ENCODE peak calls at places on chromosomes 2 and 18, in ten cellular contexts. I is SJSA1; O is GM06990; V is HL-60; G is ovary; W is adipocyte; E is adrenal gland; U is CD8-positive, alpha-beta T cell; P is heart right ventricle; Z is endodermal cell. Y is an unnamed sample.
A peak's percentile ranks its signal among the peaks of the same experiment; 100 is the strongest.

GRCh38 chr2:174059178-174059874 is 94.2 kb upstream of the SP3 start:
- DNase-seq in I (peak; percentile 67), O (no peak), V (peak; percentile 84), G (no peak), W (peak; percentile 48), E (no peak), U (no peak), P (no peak), Z (no peak), Y (no peak)

GRCh38 chr2:71938659-71939587 is 208.7 kb downstream of the CYP26B1 start:
- DNase-seq in I (peak; percentile 28), O (no peak), V (no peak), G (no peak), W (no peak), E (peak; percentile 7), U (no peak), P (no peak), Z (peak; percentile 29), Y (no peak)

GRCh38 chr2:96251721-96252292 is 14.0 kb downstream of the TMEM127 start:
- DNase-seq in I (peak; percentile 92), O (no peak), V (no peak), G (peak; percentile 40), W (peak; percentile 84), E (peak; percentile 97), U (no peak), P (peak; percentile 65), Z (peak; percentile 75), Y (peak; percentile 89)

GRCh38 chr18:58135170-58135569 is 91.1 kb downstream of the NEDD4L start:
- DNase-seq in I (no peak), O (no peak), V (no peak), G (no peak), W (peak; percentile 78), E (no peak), U (no peak), P (no peak), Z (no peak), Y (no peak)

GRCh38 chr2:220001693-220002260 is 374.3 kb downstream of the SLC4A3 start:
- DNase-seq in I (no peak), O (no peak), V (no peak), G (no peak), W (peak; percentile 72), E (no peak), U (no peak), P (no peak), Z (no peak), Y (no peak)

GRCh38 chr18:59810183-59810582 is 89.6 kb upstream of the PMAIP1 start:
- DNase-seq in I (no peak), O (no peak), V (no peak), G (no peak), W (no peak), E (no peak), U (no peak), P (no peak), Z (no peak), Y (no peak)

GRCh38 chr2:46942143-46942526 is 26.5 kb upstream of the MCFD2 start:
- DNase-seq in I (no peak), O (peak; percentile 75), V (peak; percentile 57), G (peak; percentile 44), W (peak; percentile 58), E (peak; percentile 50), U (peak; percentile 47), P (peak; percentile 34), Z (no peak), Y (peak; percentile 75)

GRCh38 chr2:226508005-226508404 is 291.6 kb downstream of the IRS1 start:
- DNase-seq in I (no peak), O (no peak), V (no peak), G (no peak), W (no peak), E (no peak), U (no peak), P (no peak), Z (no peak), Y (no peak)

GRCh38 chr2:15808221-15808574 is 132.2 kb upstream of the MYCN start:
- DNase-seq in I (no peak), O (no peak), V (no peak), G (no peak), W (no peak), E (no peak), U (no peak), P (no peak), Z (peak; percentile 75), Y (no peak)

GRCh38 chr2:124426630-124427029 is 401.5 kb downstream of the CNTNAP5 start:
- DNase-seq in I (no peak), O (no peak), V (no peak), G (no peak), W (no peak), E (no peak), U (no peak), P (no peak), Z (peak; percentile 65), Y (peak; percentile 64)

DNA sequence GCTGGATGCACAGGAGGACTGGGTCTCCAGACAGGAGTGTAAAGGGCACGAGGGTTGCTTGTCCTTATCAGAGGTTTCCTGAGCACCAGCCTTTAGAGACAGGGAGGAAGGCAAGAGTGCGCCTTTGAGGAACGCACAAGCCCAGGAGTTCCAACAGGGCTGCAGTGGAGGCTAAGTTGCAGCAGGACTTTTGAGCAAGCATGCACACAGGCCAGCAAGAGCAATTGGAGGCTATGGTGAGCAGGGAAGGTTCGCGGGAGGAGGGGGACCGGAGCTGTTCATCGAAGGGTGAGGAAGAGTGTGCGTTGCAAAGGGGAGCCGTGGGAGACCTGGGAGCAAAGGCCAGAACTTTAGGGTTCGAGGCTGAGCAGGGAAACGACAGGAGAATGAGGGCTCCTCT is 2.2 kb upstream of the ATOH8 start:
- DNase-seq in I (no peak), O (no peak), V (no peak), G (no peak), W (no peak), E (no peak), U (no peak), P (no peak), Z (no peak), Y (no peak)
- H3K27me3 ChIP-seq in I (no peaks in the 10 kb centered on the region), O (peaks cover 7% of the 10 kb centered on the region), V (peaks cover 32% of the 10 kb centered on the region), G (no peaks in the 10 kb centered on the region), W (no peaks in the 10 kb centered on the region), E (peaks cover 19% of the 10 kb centered on the region), U (peaks cover 25% of the 10 kb centered on the region), P (no peaks in the 10 kb centered on the region), Z (peaks cover 87% of the 10 kb centered on the region), Y (no peaks in the 10 kb centered on the region)

GRCh38 chr2:52558265-52558664 is 1209.3 kb upstream of the CHAC2 start:
- DNase-seq in I (no peak), O (no peak), V (no peak), G (no peak), W (no peak), E (no peak), U (no peak), P (no peak), Z (peak; percentile 40), Y (no peak)

DNA sequence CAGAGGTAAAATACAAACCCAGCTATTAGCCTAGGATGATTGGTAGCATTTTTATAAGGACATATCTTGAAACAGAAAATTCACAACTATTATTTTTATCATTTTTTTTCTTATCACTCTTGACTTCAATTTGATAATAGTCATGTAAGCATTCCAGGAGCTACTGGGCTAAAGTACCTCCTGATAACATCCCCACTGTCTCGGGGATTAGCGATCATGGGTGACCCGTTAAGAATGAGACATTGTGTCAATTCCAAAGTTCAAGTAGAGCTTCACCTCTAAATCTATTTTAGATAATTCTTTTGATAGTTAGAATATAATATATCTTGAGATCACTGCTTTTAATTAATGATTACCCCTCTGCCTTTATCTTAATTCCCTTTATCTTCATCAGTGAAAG is 1204.5 kb upstream of the CHAC2 start:
- DNase-seq in I (no peak), O (no peak), V (no peak), G (no peak), W (no peak), E (no peak), U (no peak), P (no peak), Z (no peak), Y (no peak)
- H3K27me3 ChIP-seq in I (no peaks in the 10 kb centered on the region), O (no peaks in the 10 kb centered on the region), V (no peaks in the 10 kb centered on the region), G (no peaks in the 10 kb centered on the region), W (no peaks in the 10 kb centered on the region), E (no peaks in the 10 kb centered on the region), U (no peaks in the 10 kb centered on the region), P (no peaks in the 10 kb centered on the region), Z (no peaks in the 10 kb centered on the region), Y (no peaks in the 10 kb centered on the region)

DNA sequence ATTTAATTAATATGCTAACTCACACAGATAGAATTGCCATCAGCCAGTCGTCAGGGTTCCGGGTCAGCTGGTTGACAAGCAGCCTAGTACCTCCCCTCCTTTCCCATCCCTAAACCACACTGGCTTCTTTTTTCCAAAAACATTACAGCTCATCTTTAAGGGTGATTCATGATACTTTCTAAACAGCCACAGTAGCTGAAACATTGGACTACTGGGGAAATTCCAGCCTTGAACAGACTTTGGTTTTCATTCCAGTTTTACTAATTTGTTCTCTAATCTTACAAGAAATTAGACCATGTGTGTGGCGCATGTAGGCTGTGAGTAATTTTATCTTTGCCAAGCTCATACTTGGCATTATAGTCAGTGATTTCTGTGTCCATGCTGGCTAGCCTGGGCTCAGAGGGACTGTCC is 110.8 kb downstream of the FMNL2 start:
- DNase-seq in I (peak; percentile 52), O (no peak), V (no peak), G (peak; percentile 37), W (peak; percentile 67), E (peak; percentile 62), U (no peak), P (no peak), Z (no peak), Y (no peak)
- H3K27me3 ChIP-seq in I (no peaks in the 10 kb centered on the region), O (no peaks in the 10 kb centered on the region), V (no peaks in the 10 kb centered on the region), G (no peaks in the 10 kb centered on the region), W (no peaks in the 10 kb centered on the region), E (no peaks in the 10 kb centered on the region), U (no peaks in the 10 kb centered on the region), P (no peaks in the 10 kb centered on the region), Z (no peaks in the 10 kb centered on the region), Y (no peaks in the 10 kb centered on the region)

GRCh38 chr2:120403676-120404075 is 57.7 kb downstream of the INHBB start:
- DNase-seq in I (peak; percentile 44), O (no peak), V (no peak), G (no peak), W (no peak), E (no peak), U (no peak), P (no peak), Z (peak; percentile 26), Y (no peak)
- H3K27me3 ChIP-seq in I (no peaks in the 10 kb centered on the region), O (no peaks in the 10 kb centered on the region), V (no peaks in the 10 kb centered on the region), G (no peaks in the 10 kb centered on the region), W (peaks cover 48% of the 10 kb centered on the region), E (no peaks in the 10 kb centered on the region), U (no peaks in the 10 kb centered on the region), P (peaks cover 11% of the 10 kb centered on the region), Z (peaks cover 9% of the 10 kb centered on the region), Y (no peaks in the 10 kb centered on the region)

DNA sequence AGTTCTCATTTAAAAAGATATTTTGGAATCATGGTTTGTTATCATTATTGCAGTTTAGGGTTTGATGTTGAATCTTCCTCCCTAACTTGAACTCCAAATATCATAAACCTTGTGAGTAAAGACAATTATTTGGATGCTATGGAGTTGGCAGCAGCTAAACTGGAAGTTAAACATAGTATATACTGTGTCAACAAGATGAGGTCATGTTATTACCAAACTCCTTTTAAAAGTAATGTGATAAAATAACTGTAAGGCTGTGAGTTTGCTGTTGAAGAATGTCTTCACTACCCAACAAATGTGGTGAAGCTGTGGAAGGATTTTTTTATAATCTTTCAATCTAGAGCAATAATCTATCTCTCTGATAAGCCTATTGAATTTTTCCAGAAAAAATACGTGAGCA is 16.0 kb downstream of the DNAH6 start:
- DNase-seq in I (no peak), O (no peak), V (no peak), G (no peak), W (peak; percentile 15), E (no peak), U (no peak), P (no peak), Z (no peak), Y (no peak)
- H3K27me3 ChIP-seq in I (no peaks in the 10 kb centered on the region), O (no peaks in the 10 kb centered on the region), V (peaks cover 4% of the 10 kb centered on the region), G (no peaks in the 10 kb centered on the region), W (no peaks in the 10 kb centered on the region), E (no peaks in the 10 kb centered on the region), U (no peaks in the 10 kb centered on the region), P (no peaks in the 10 kb centered on the region), Z (no peaks in the 10 kb centered on the region), Y (no peaks in the 10 kb centered on the region)